ENCODE peak calls at places on chromosomes 4 and X, in four cellular contexts. One of them, this sample, is unnamed.

GRCh38 chr4:145487626-145488025 is 6.0 kb downstream of the SMAD1 start:
- DNase-seq in GM12892: peak
- DNase-seq in NB4: no peak
- DNase-seq in lower lobe of right lung: no peak
- DNase-seq in this sample: no peak

GRCh38 chr4:173699841-173700475 is 169.9 kb upstream of the HAND2 start:
- DNase-seq in GM12892: no peak
- DNase-seq in NB4: no peak
- DNase-seq in lower lobe of right lung: no peak
- DNase-seq in this sample: no peak

GRCh38 chrX:38247051-38247450 is 26.4 kb upstream of the SRPX start:
- DNase-seq in GM12892: no peak
- DNase-seq in NB4: no peak
- DNase-seq in lower lobe of right lung: no peak
- DNase-seq in this sample: no peak

GRCh38 chrX:10048695-10049094 is 81.5 kb downstream of the CLDN34 start:
- DNase-seq in GM12892: no peak
- DNase-seq in NB4: no peak
- DNase-seq in lower lobe of right lung: peak
- DNase-seq in this sample: no peak

GRCh38 chr4:72031868-72032619 is at the start of gene NPFFR2:
- DNase-seq in GM12892: no peak
- DNase-seq in NB4: no peak
- DNase-seq in lower lobe of right lung: peak
- DNase-seq in this sample: peak

GRCh38 chrX:119899125-119899524 is 3.4 kb downstream of the AKAP14 start:
- DNase-seq in GM12892: no peak
- DNase-seq in NB4: peak
- DNase-seq in lower lobe of right lung: no peak
- DNase-seq in this sample: no peak

GRCh38 chr4:53537606-53538005 is 53.7 kb downstream of the LNX1 start:
- DNase-seq in GM12892: no peak
- DNase-seq in NB4: no peak
- DNase-seq in lower lobe of right lung: no peak
- DNase-seq in this sample: no peak

GRCh38 chrX:102739642-102740041 is 19.1 kb downstream of the GPRASP3 start:
- DNase-seq in GM12892: no peak
- DNase-seq in NB4: no peak
- DNase-seq in lower lobe of right lung: no peak
- DNase-seq in this sample: no peak

GRCh38 chr4:5712517-5712916 is 1.5 kb downstream of the EVC start:
- DNase-seq in GM12892: no peak
- DNase-seq in NB4: no peak
- DNase-seq in lower lobe of right lung: no peak
- DNase-seq in this sample: no peak

GRCh38 chrX:23907106-23907495 is 637 bp downstream of the APOO start:
- DNase-seq in GM12892: no peak
- DNase-seq in NB4: peak
- DNase-seq in lower lobe of right lung: no peak
- DNase-seq in this sample: no peak

GRCh38 chr4:70901607-70901983 is 574 bp upstream of the MOB1B start:
- DNase-seq in GM12892: no peak
- DNase-seq in NB4: no peak
- DNase-seq in lower lobe of right lung: no peak
- DNase-seq in this sample: no peak

GRCh38 chrX:10902001-10902400 is 209.1 kb upstream of the HCCS start:
- DNase-seq in GM12892: no peak
- DNase-seq in NB4: no peak
- DNase-seq in lower lobe of right lung: no peak
- DNase-seq in this sample: no peak

GRCh38 chr4:69096111-69096656 is at the start of gene UGT2B7:
- DNase-seq in GM12892: no peak
- DNase-seq in NB4: no peak
- DNase-seq in lower lobe of right lung: no peak
- DNase-seq in this sample: no peak

GRCh38 chr4:128862608-128863313 is 53.3 kb downstream of the JADE1 start:
- DNase-seq in GM12892: no peak
- DNase-seq in NB4: no peak
- DNase-seq in lower lobe of right lung: no peak
- DNase-seq in this sample: no peak

GRCh38 chr4:86560447-86560846 is 33.7 kb upstream of the PTPN13 start:
- DNase-seq in GM12892: no peak
- DNase-seq in NB4: no peak
- DNase-seq in lower lobe of right lung: no peak
- DNase-seq in this sample: no peak

GRCh38 chr4:108466936-108467902 is 153.2 kb upstream of the RPL34 start:
- DNase-seq in GM12892: no peak
- DNase-seq in NB4: no peak
- DNase-seq in lower lobe of right lung: no peak
- DNase-seq in this sample: no peak

GRCh38 chrX:9997524-9997923 is 30.4 kb downstream of the CLDN34 start:
- DNase-seq in GM12892: no peak
- DNase-seq in NB4: no peak
- DNase-seq in lower lobe of right lung: no peak
- DNase-seq in this sample: no peak

GRCh38 chr4:45770958-45771357 is 352.9 kb downstream of the GABRG1 start:
- DNase-seq in GM12892: no peak
- DNase-seq in NB4: no peak
- DNase-seq in lower lobe of right lung: no peak
- DNase-seq in this sample: no peak

GRCh38 chr4:24070117-24070516 is 180.3 kb upstream of the PPARGC1A start:
- DNase-seq in GM12892: no peak
- DNase-seq in NB4: no peak
- DNase-seq in lower lobe of right lung: no peak
- DNase-seq in this sample: no peak

GRCh38 chr4:5477613-5478012 is 230.7 kb downstream of the EVC2 start:
- DNase-seq in GM12892: no peak
- DNase-seq in NB4: no peak
- DNase-seq in lower lobe of right lung: no peak
- DNase-seq in this sample: peak

GRCh38 chrX:23904096-23904495 is 3.6 kb downstream of the APOO start:
- DNase-seq in GM12892: no peak
- DNase-seq in NB4: no peak
- DNase-seq in lower lobe of right lung: no peak
- DNase-seq in this sample: no peak

GRCh38 chr4:183443609-183444148 is 757 bp upstream of the CDKN2AIP start:
- DNase-seq in GM12892: no peak
- DNase-seq in NB4: no peak
- DNase-seq in lower lobe of right lung: no peak
- DNase-seq in this sample: no peak

GRCh38 chr4:105170703-105171102 is 24.0 kb downstream of the TET2 start:
- DNase-seq in GM12892: no peak
- DNase-seq in NB4: peak
- DNase-seq in lower lobe of right lung: no peak
- DNase-seq in this sample: no peak

GRCh38 chr4:82372502-82372873 is 1.3 kb downstream of the HNRNPD start:
- DNase-seq in GM12892: peak
- DNase-seq in NB4: peak
- DNase-seq in lower lobe of right lung: no peak
- DNase-seq in this sample: peak

GRCh38 chrX:53093177-53093655 is 726 bp upstream of the KANTR start:
- DNase-seq in GM12892: peak
- DNase-seq in NB4: peak
- DNase-seq in lower lobe of right lung: peak
- DNase-seq in this sample: peak

GRCh38 chr4:38366451-38366850 is 297.5 kb upstream of the KLF3 start:
- DNase-seq in GM12892: no peak
- DNase-seq in NB4: no peak
- DNase-seq in lower lobe of right lung: no peak
- DNase-seq in this sample: no peak

GRCh38 chr4:30716158-30716557 is 4.0 kb upstream of the PCDH7 start:
- DNase-seq in GM12892: no peak
- DNase-seq in NB4: peak
- DNase-seq in lower lobe of right lung: no peak
- DNase-seq in this sample: no peak

GRCh38 chr4:173024203-173024602 is 144.4 kb upstream of the GALNT7 start:
- DNase-seq in GM12892: no peak
- DNase-seq in NB4: no peak
- DNase-seq in lower lobe of right lung: no peak
- DNase-seq in this sample: no peak

GRCh38 chr4:118683513-118683912 is 1.7 kb upstream of the METTL14 start:
- DNase-seq in GM12892: no peak
- DNase-seq in NB4: peak
- DNase-seq in lower lobe of right lung: no peak
- DNase-seq in this sample: no peak

GRCh38 chr4:174156239-174156826 is 127.1 kb downstream of the FBXO8 start:
- DNase-seq in GM12892: no peak
- DNase-seq in NB4: peak
- DNase-seq in lower lobe of right lung: no peak
- DNase-seq in this sample: no peak

GRCh38 chr4:152729466-152729865 is 49.7 kb upstream of the TMEM154 start:
- DNase-seq in GM12892: no peak
- DNase-seq in NB4: no peak
- DNase-seq in lower lobe of right lung: no peak
- DNase-seq in this sample: no peak

GRCh38 chr4:54643958-54644357 is 13.8 kb upstream of the KIT start:
- DNase-seq in GM12892: no peak
- DNase-seq in NB4: no peak
- DNase-seq in lower lobe of right lung: no peak
- DNase-seq in this sample: no peak

GRCh38 chr4:182724414-182724813 is 192.8 kb downstream of the DCTD start:
- DNase-seq in GM12892: no peak
- DNase-seq in NB4: no peak
- DNase-seq in lower lobe of right lung: no peak
- DNase-seq in this sample: no peak

GRCh38 chrX:124862304-124862703 is 457.4 kb upstream of the TEX13C start:
- DNase-seq in GM12892: no peak
- DNase-seq in NB4: no peak
- DNase-seq in lower lobe of right lung: no peak
- DNase-seq in this sample: no peak

GRCh38 chr4:124278477-124278876 is 434.1 kb downstream of the ANKRD50 start:
- DNase-seq in GM12892: no peak
- DNase-seq in NB4: no peak
- DNase-seq in lower lobe of right lung: no peak
- DNase-seq in this sample: no peak

GRCh38 chrX:140764401-140764919 is 54.9 kb downstream of the LINC00632 start:
- DNase-seq in GM12892: no peak
- DNase-seq in NB4: peak
- DNase-seq in lower lobe of right lung: peak
- DNase-seq in this sample: peak

GRCh38 chrX:39619182-39620009 is 478.4 kb downstream of the BCOR start:
- DNase-seq in GM12892: no peak
- DNase-seq in NB4: no peak
- DNase-seq in lower lobe of right lung: no peak
- DNase-seq in this sample: no peak

GRCh38 chrX:108068121-108068520 is 23.2 kb downstream of the PSMD10 start:
- DNase-seq in GM12892: no peak
- DNase-seq in NB4: no peak
- DNase-seq in lower lobe of right lung: no peak
- DNase-seq in this sample: no peak

GRCh38 chr4:76061421-76061820 is 13.1 kb upstream of the ART3 start:
- DNase-seq in GM12892: no peak
- DNase-seq in NB4: no peak
- DNase-seq in lower lobe of right lung: no peak
- DNase-seq in this sample: no peak

This sample was measured in left lung.